ENCODE peak calls at places on chromosome 5, in seven cellular contexts. C is WERI-Rb-1, T is A673, W is AG04450, U is left ventricle myocardium inferior, J is endothelial cell, S is hepatocyte. Y is an unnamed sample.
A peak's percentile ranks its signal among the peaks of the same experiment; 100 is the strongest.

GRCh38 chr5:176927562-176927961 is 28.4 kb upstream of the HK3 start:
- DNase-seq in T (no peak), C (no peak), S (no peak), W (no peak), J (no peak), U (no peak), Y (no peak)

GRCh38 chr5:178338750-178339144 is 106.1 kb upstream of the PHYKPL start:
- DNase-seq in U (no peak), S (no peak), J (no peak), C (no peak), T (no peak), W (no peak), Y (no peak)

GRCh38 chr5:124634228-124634819 is 112.1 kb downstream of the ZNF608 start:
- DNase-seq in J (no peak), C (no peak), T (no peak), S (no peak), W (no peak), U (no peak), Y (no peak)

GRCh38 chr5:28862137-28862859 is 1823.9 kb upstream of the CDH9 start:
- DNase-seq in U (no peak), C (no peak), S (no peak), J (no peak), W (no peak), T (no peak), Y (no peak)

GRCh38 chr5:157549954-157550549 is 25.5 kb downstream of the ADAM19 start:
- DNase-seq in U (no peak), S (no peak), T (no peak), W (no peak), C (no peak), J (no peak), Y (no peak)

GRCh38 chr5:174311531-174312269 is 266.2 kb downstream of the NSG2 start:
- DNase-seq in U (peak; percentile 67), W (no peak), T (peak; percentile 69), J (peak; percentile 89), C (peak; percentile 75), S (peak; percentile 81), Y (no peak)

GRCh38 chr5:17966636-17967402 is 332.6 kb downstream of the TAF11L14 start:
- DNase-seq in C (no peak), U (no peak), T (no peak), W (no peak), J (no peak), S (no peak), Y (no peak)

GRCh38 chr5:31186672-31187267 is 6.7 kb upstream of the CDH6 start:
- DNase-seq in W (peak; percentile 24), T (peak; percentile 75), U (no peak), C (no peak), J (no peak), S (peak; percentile 62), Y (no peak)

GRCh38 chr5:16759147-16759800 is 142.5 kb upstream of the RETREG1 start:
- DNase-seq in W (no peak), J (no peak), C (no peak), U (no peak), T (peak; percentile 58), S (no peak), Y (no peak)

GRCh38 chr5:135834639-135835529 is at the start of gene SLC25A48:
- DNase-seq in S (peak; percentile 86), U (peak; percentile 41), T (peak; percentile 64), C (peak; percentile 83), J (peak; percentile 74), W (no peak), Y (no peak)

GRCh38 chr5:131268758-131269370 is 5.0 kb downstream of the CDC42SE2 start:
- DNase-seq in S (no peak), W (no peak), T (no peak), U (no peak), C (no peak), J (no peak), Y (no peak)

GRCh38 chr5:33755216-33755615 is 136.6 kb downstream of the ADAMTS12 start:
- DNase-seq in T (no peak), U (no peak), C (no peak), J (no peak), W (no peak), S (no peak), Y (no peak)

GRCh38 chr5:8417316-8418048 is 548.5 kb downstream of the MTRR start:
- DNase-seq in J (no peak), S (no peak), C (no peak), W (no peak), U (no peak), T (no peak), Y (no peak)

GRCh38 chr5:90434116-90434714 is 24.7 kb upstream of the CETN3 start:
- DNase-seq in J (peak; percentile 54), W (no peak), C (peak; percentile 76), T (peak; percentile 67), S (peak; percentile 68), U (no peak), Y (no peak)

GRCh38 chr5:72512179-72512860 is 5.1 kb upstream of the ZNF366 start:
- DNase-seq in W (no peak), U (no peak), S (no peak), J (no peak), C (no peak), T (no peak), Y (no peak)

GRCh38 chr5:113128082-113128481 is 151.5 kb downstream of the DCP2 start:
- DNase-seq in T (no peak), U (no peak), S (no peak), J (no peak), C (no peak), W (no peak), Y (no peak)

GRCh38 chr5:170067152-170067551 is 38.5 kb upstream of the FOXI1 start:
- DNase-seq in W (no peak), C (no peak), J (no peak), S (no peak), T (peak; percentile 31), U (no peak), Y (no peak)

GRCh38 chr5:133757396-133757795 is 145.1 kb upstream of the FSTL4 start:
- DNase-seq in U (no peak), W (no peak), J (no peak), T (no peak), C (no peak), S (no peak), Y (no peak)

DNA sequence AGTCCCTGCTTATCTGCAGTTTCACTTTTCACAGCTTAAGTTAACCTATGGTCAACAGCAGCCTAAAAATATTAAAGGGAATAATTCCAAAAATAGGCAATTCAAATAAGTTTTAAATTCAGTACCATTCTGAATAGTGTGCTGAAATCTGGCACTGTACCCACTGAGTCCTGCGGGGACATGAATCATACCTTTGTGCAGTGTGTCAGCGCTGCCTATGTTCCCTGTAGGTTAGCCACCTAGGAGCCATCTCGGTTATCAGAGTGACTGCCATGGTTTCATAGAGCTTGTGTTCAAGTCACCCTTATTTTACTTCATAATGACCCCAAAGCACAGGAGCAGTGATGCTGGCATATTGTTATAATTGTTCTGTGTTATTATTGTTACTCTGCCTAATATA is 139.9 kb downstream of the GPBP1 start:
- DNase-seq in S (no peak), W (no peak), C (no peak), T (no peak), J (no peak), U (no peak), Y (no peak)
- TF ChIP-seq CTCF in S (no peak), W (no peak), C (no peak), T (no peak), J (no peak), U (no peak), Y (no peak)

DNA sequence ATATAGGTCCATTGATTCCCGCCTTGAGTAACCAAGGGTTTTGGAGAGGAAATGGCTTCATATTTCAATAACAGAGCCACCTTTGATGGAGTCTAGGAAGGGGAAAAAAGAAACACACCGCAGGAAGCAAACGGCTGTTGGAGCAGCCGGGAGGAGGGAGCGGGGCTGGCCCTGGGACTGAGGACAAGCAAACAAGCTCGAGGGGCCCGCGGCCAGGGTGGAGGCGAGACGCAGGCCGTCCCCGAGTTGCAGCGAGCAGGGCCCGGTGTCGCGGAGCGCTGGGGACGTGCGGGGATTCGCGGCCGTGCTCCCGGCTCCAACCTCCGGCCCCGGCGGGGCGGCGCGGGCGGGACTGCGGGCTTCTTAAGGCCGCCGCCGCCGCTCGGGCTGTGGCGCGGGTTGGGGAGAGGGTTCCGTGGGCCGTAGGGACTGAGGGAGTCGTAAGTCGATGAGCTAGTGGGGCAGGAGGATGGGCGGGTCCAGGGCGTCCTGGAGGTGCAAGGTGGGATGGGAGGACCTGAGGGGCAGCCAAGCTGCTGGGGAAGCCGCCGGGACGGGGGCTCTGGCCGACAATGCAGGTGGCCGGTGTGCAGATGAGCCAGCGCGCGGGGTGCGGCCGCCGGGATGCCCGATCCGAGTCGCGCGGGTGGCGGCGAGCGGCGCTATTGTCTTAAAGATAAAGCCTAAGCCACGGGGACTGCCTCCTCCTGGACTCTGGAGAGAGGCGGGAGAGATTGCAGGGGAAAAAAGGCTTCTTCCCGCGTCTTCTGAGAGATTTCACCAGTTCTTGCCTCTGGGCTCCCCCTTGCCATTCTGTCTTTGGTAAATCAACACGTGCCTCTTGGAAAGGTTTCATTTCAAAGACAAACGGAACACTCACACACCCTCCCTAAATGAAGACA is 1.5 kb upstream of the HAPLN1 start:
- DNase-seq in C (peak; percentile 93), S (peak; percentile 90), W (peak; percentile 11), U (peak; percentile 57), T (peak; percentile 72), J (peak; percentile 84), Y (peak; percentile 46)
- TF ChIP-seq CTCF in C (peak; percentile 75), S (peak; percentile 80), W (peak; percentile 58), U (peak; percentile 35), T (peak; percentile 59), J (no peak), Y (peak; percentile 61)

DNA sequence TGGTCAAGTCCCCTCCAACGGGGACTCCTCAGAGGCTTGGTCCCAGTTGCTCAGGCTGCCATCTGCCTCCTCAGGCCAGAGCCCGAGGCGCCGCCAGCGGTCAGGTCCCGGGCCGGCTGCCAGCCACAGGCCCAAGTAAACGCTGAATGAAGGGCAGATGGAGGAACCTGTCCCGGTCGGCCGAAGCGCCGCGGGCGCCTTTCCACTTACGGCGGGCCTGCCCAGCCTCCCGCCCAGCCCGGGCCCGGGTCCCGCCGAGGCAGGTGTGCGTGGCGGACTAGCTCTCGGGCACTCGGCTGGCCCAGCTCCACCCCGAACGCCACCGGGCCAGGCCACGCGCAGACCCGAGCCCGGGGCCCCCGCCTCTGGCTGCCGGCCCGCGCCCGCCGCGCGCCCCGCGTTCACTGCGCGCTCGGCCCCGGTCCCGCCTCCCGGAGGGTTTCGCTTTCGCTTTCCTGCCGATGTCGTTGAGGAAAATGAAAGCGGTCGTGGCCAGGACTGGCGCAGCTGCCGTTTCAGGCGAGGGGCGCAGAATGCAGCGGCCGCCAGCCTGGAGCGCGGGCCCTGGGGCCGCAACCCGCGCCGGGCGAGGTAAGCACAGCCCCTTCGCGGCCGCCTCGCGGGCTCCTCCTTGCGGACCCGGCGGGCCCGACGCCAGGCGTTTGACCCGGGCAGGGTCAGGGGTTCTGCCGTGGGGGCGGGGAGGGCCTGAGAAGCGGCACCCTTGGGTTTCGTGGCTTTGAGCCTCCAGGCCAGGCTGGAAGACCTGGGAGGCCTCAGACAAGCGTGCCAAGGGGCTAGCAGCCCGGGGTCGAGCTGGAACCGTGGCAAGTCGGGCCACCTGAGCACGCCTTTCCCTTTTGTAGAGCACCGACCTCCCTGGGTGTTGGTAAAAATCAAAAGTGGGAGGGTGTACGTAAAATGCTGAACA is 41.2 kb downstream of the SLC22A5 start:
- DNase-seq in T (peak; percentile 80), C (peak; percentile 84), W (no peak), J (peak; percentile 90), S (peak; percentile 93), U (peak; percentile 87), Y (peak; percentile 61)
- TF ChIP-seq CTCF in T (peak; percentile 46), C (peak; percentile 84), W (peak; percentile 61), J (peak; percentile 72), S (peak; percentile 73), U (peak; percentile 73), Y (peak; percentile 43)

DNA sequence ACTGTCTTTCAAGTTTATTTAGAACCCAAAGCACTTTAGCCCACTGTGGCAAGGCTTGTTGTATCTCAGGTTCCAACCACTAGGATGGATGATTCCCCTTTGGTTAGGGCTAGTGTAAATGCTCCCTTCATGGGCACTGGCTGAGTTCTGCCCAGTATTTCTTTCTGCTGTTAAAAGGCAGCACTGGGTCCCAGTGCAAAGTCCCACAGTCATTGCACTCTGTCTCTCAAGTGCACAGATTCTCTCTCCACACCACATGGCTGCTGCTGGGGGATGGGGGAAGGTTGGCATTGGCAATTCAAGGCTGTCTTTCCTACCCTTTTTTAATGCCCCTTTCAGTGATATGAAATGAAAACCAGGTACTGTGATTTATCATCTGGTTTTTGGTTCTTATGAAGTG is 7.2 kb upstream of the NPR3 start:
- DNase-seq in W (no peak), U (no peak), S (no peak), J (no peak), T (no peak), C (no peak), Y (no peak)
- TF ChIP-seq CTCF in W (no peak), U (no peak), S (no peak), J (no peak), T (no peak), C (no peak), Y (no peak)